ENCODE peak calls at places on chromosomes 5 and 9, in four cellular contexts. One of them, this sample, is unnamed.

GRCh38 chr5:143008809-143009521 is 238.8 kb downstream of the ARHGAP26 start:
- DNase-seq in AG04449: peak; percentile 77
- DNase-seq in A549: no peak
- DNase-seq in CD4-positive, alpha-beta T cell: peak; percentile 47
- DNase-seq in this sample: peak; percentile 96

GRCh38 chr5:159022178-159022556 is 77.5 kb downstream of the EBF1 start:
- DNase-seq in AG04449: no peak
- DNase-seq in A549: no peak
- DNase-seq in CD4-positive, alpha-beta T cell: no peak
- DNase-seq in this sample: no peak

GRCh38 chr5:133370904-133371303 is 241.4 kb downstream of the FSTL4 start:
- DNase-seq in AG04449: no peak
- DNase-seq in A549: no peak
- DNase-seq in CD4-positive, alpha-beta T cell: no peak
- DNase-seq in this sample: no peak

GRCh38 chr5:135188233-135188909 is 154.3 kb upstream of the PITX1 start:
- DNase-seq in AG04449: no peak
- DNase-seq in A549: no peak
- DNase-seq in CD4-positive, alpha-beta T cell: no peak
- DNase-seq in this sample: no peak

GRCh38 chr9:2235623-2236022 is 220.5 kb downstream of the SMARCA2 start:
- DNase-seq in AG04449: no peak
- DNase-seq in A549: no peak
- DNase-seq in CD4-positive, alpha-beta T cell: no peak
- DNase-seq in this sample: no peak

GRCh38 chr9:31119882-31120481 is 1264.5 kb upstream of the ACO1 start:
- DNase-seq in AG04449: no peak
- DNase-seq in A549: peak; percentile 21
- DNase-seq in CD4-positive, alpha-beta T cell: peak; percentile 2
- DNase-seq in this sample: no peak

GRCh38 chr9:118533101-118533500 is 828.9 kb downstream of the TLR4 start:
- DNase-seq in AG04449: no peak
- DNase-seq in A549: no peak
- DNase-seq in CD4-positive, alpha-beta T cell: no peak
- DNase-seq in this sample: no peak

GRCh38 chr5:110769282-110769681 is 30.5 kb downstream of the SLC25A46 start:
- DNase-seq in AG04449: peak; percentile 57
- DNase-seq in A549: no peak
- DNase-seq in CD4-positive, alpha-beta T cell: no peak
- DNase-seq in this sample: no peak

GRCh38 chr5:111757582-111758283 is 739 bp upstream of the NREP start:
- DNase-seq in AG04449: no peak
- DNase-seq in A549: peak; percentile 87
- DNase-seq in CD4-positive, alpha-beta T cell: peak; percentile 35
- DNase-seq in this sample: no peak

GRCh38 chr5:146079695-146080361 is 25.5 kb downstream of the PLAC8L1 start:
- DNase-seq in AG04449: no peak
- DNase-seq in A549: no peak
- DNase-seq in CD4-positive, alpha-beta T cell: no peak
- DNase-seq in this sample: no peak

GRCh38 chr9:116149844-116150243 is 3.7 kb upstream of the PAPPA start:
- DNase-seq in AG04449: no peak
- DNase-seq in A549: peak; percentile 76
- DNase-seq in CD4-positive, alpha-beta T cell: no peak
- DNase-seq in this sample: no peak

GRCh38 chr5:32027717-32028321 is 146.3 kb downstream of the GOLPH3 start:
- DNase-seq in AG04449: peak; percentile 77
- DNase-seq in A549: peak; percentile 73
- DNase-seq in CD4-positive, alpha-beta T cell: no peak
- DNase-seq in this sample: peak; percentile 89

GRCh38 chr9:35603986-35604577 is 980 bp upstream of the TESK1 start:
- DNase-seq in AG04449: peak; percentile 96
- DNase-seq in A549: peak; percentile 100
- DNase-seq in CD4-positive, alpha-beta T cell: peak; percentile 98
- DNase-seq in this sample: peak; percentile 87
- TF ChIP-seq CTCF in AG04449: peak; percentile 92
- TF ChIP-seq CTCF in A549: peak; percentile 90
- TF ChIP-seq CTCF in CD4-positive, alpha-beta T cell: peak; percentile 98
- TF ChIP-seq CTCF in this sample: peak; percentile 88

DNA sequence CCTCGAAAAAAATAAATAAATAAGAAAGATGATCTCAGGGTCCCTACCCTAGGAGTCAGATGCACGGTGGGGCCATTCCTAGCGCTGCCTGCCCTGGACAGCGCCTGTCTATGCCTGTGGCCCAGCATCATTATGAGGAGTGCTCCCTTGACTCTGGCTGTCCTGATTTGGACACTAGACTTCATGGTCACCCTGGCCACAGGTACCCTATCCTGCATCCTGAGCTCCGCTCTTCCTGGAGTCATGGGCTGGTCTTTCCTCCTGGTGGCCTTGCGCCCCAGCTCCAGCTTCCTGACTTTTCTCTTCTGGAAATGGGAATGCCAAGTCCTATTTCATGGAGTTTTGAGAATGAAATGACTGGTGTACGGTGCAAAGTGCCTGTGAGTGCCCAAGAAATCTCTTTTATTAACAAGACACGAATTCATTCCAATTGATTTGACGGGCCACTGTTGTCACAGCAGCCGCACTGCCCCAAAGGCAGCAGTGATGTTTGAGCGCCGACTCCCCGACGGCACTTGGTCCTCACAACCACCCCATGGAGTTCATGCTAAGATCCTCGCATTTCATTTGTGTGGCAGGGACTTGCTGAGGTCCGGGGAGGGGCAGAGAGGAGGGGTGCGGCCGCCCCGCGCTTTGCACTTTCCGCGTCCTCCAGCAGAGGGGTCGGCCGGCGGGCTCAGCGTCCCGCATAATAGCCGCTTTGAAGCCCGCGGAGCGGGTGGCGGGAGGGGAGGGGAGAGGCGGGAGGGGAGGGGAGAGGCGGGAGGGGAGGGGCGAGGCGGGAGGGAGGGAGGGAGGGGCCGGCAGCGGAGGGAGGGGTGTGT is 453 bp upstream of the AIF1L start:
- DNase-seq in AG04449: no peak
- DNase-seq in A549: peak; percentile 44
- DNase-seq in CD4-positive, alpha-beta T cell: no peak
- DNase-seq in this sample: no peak
- TF ChIP-seq CTCF in AG04449: no peak
- TF ChIP-seq CTCF in A549: no peak
- TF ChIP-seq CTCF in CD4-positive, alpha-beta T cell: no peak
- TF ChIP-seq CTCF in this sample: no peak

DNA sequence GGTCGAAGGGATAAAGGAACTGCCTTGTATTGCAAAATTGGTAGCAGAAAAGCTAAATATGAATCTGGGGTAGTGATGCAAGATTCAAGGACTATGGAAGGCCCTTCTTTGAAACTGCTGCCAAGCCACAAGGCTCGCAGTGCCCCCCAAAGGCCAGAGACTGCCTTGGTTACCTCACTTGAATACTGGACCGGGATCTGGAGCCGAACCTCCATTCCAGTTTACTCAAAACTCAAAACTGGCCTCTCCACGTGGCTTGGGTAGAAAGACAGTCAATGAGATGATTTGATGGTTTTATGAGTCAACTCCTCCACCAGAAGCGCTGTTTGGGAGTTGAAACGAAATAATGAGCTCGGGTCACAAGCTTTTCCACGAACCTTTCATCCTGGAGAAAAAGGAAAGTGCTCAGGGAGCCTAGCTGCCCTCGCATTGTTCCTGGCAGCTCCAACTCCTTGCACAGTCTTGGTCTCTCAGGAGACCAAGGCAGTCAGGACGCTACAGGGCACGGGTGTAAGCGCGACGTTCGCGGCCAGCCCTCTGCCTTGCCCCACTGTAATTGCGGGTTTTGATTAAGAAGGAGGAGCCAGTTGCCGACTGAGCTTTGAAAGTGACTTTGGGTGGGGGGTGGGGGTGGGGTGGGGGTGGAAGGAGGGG is 2.8 kb downstream of the ST8SIA4 start:
- DNase-seq in AG04449: no peak
- DNase-seq in A549: peak; percentile 53
- DNase-seq in CD4-positive, alpha-beta T cell: no peak
- DNase-seq in this sample: no peak
- TF ChIP-seq CTCF in AG04449: no peak
- TF ChIP-seq CTCF in A549: peak; percentile 44
- TF ChIP-seq CTCF in CD4-positive, alpha-beta T cell: peak; percentile 42
- TF ChIP-seq CTCF in this sample: peak; percentile 42

GRCh38 chr9:113011911-113012381 is at the start of gene ZNF883:
- DNase-seq in AG04449: no peak
- DNase-seq in A549: peak; percentile 73
- DNase-seq in CD4-positive, alpha-beta T cell: no peak
- DNase-seq in this sample: peak; percentile 2
- TF ChIP-seq CTCF in AG04449: peak; percentile 9
- TF ChIP-seq CTCF in A549: no peak
- TF ChIP-seq CTCF in CD4-positive, alpha-beta T cell: no peak
- TF ChIP-seq CTCF in this sample: peak; percentile 16

This sample was measured in epithelial cell of proximal tubule.